ENCODE peak calls at places on chromosomes 6 and 20, in five cellular contexts. D is NAMALWA; K is activated naive CD4-positive, alpha-beta T cell; C is EL; Z is GM23248. L is an unnamed sample.

GRCh38 chr6:7589221-7589620 is 777 bp upstream of the SNRNP48 start:
- DNase-seq in D (no peak), Z (peak), K (no peak), C (no peak), L (no peak)

GRCh38 chr6:43146709-43147108 is 24.4 kb upstream of the SRF start:
- DNase-seq in D (no peak), C (no peak), Z (no peak), K (no peak), L (no peak)

GRCh38 chr6:84428300-84428907 is 201.0 kb upstream of the CEP162 start:
- DNase-seq in K (no peak), D (peak), Z (peak), C (peak), L (peak)

GRCh38 chr6:126947070-126947469 is 171.4 kb upstream of the RSPO3 start:
- DNase-seq in C (no peak), K (no peak), Z (peak), D (no peak), L (no peak)

GRCh38 chr6:139852484-139853140 is 478.2 kb upstream of the CITED2 start:
- DNase-seq in Z (peak), D (no peak), C (peak), K (no peak), L (peak)

GRCh38 chr6:87700729-87701675 is 1.0 kb downstream of the AKIRIN2 start:
- DNase-seq in D (peak), K (no peak), C (peak), Z (peak), L (peak)

GRCh38 chr20:32045999-32046398 is 6.0 kb upstream of the HCK start:
- DNase-seq in K (no peak), Z (no peak), D (no peak), C (no peak), L (no peak)

GRCh38 chr20:49483018-49483705 is 694 bp upstream of the KCNB1 start:
- DNase-seq in D (no peak), K (no peak), Z (no peak), C (no peak), L (no peak)

GRCh38 chr6:42493914-42494539 is 42.3 kb upstream of the TRERF1 start:
- DNase-seq in Z (no peak), C (no peak), D (no peak), K (no peak), L (no peak)

GRCh38 chr20:62276448-62276847 is 26.3 kb upstream of the ADRM1 start:
- DNase-seq in Z (no peak), K (no peak), C (no peak), D (no peak), L (no peak)

GRCh38 chr6:104940881-104941693 is 15.8 kb upstream of the LIN28B start:
- DNase-seq in D (no peak), C (peak), Z (peak), K (peak), L (peak)

GRCh38 chr6:44217332-44218143 is 812 bp downstream of the MYMX start:
- DNase-seq in C (no peak), D (no peak), K (no peak), Z (peak), L (no peak)

GRCh38 chr6:34130870-34131269 is 15.0 kb downstream of the GRM4 start:
- DNase-seq in D (no peak), K (no peak), Z (peak), C (no peak), L (peak)

GRCh38 chr20:44215125-44215524 is 4.6 kb upstream of the OSER1 start:
- DNase-seq in D (peak), K (peak), Z (peak), C (peak), L (peak)

GRCh38 chr20:61560361-61560853 is 308.3 kb downstream of the CDH4 start:
- DNase-seq in Z (peak), D (no peak), C (peak), K (no peak), L (peak)

GRCh38 chr6:834879-835278 is 141.9 kb upstream of the EXOC2 start:
- DNase-seq in Z (no peak), C (no peak), D (no peak), K (no peak), L (no peak)

GRCh38 chr6:16404456-16404855 is 166.1 kb downstream of the GMPR start:
- DNase-seq in C (no peak), Z (no peak), K (no peak), D (no peak), L (no peak)

GRCh38 chr20:2246081-2246491 is 49.7 kb upstream of the TGM3 start:
- DNase-seq in C (no peak), K (no peak), Z (peak), D (no peak), L (no peak)

GRCh38 chr6:33929575-33930288 is 125.9 kb upstream of the MLN start:
- DNase-seq in D (no peak), K (no peak), Z (no peak), C (no peak), L (no peak)

GRCh38 chr6:159968295-159969203 is at the start of gene IGF2R:
- DNase-seq in C (peak), K (peak), Z (peak), D (peak), L (peak)

GRCh38 chr6:163309491-163310026 is 105.0 kb upstream of the QKI start:
- DNase-seq in D (no peak), C (peak), Z (peak), K (no peak), L (peak)

GRCh38 chr6:154276810-154277577 is 79.6 kb downstream of the IPCEF1 start:
- DNase-seq in C (peak), D (peak), Z (peak), K (no peak), L (peak)